ENCODE peak calls at places on chromosomes 1 and 21, in seven cellular contexts. One of them, this sample, is unnamed.

GRCh38 chr1:46483597-46483996 is 6.0 kb upstream of the DMBX1 start:
- DNase-seq in AG04450: no peak
- DNase-seq in neural progenitor cell: no peak
- DNase-seq in non-pigmented ciliary epithelial cell: no peak
- DNase-seq in naive thymus-derived CD8-positive, alpha-beta T cell: no peak
- DNase-seq in activated naive CD4-positive, alpha-beta T cell treated with Interleukin-2 at 50 U/mL for 16 hours: no peak
- DNase-seq in psoas muscle: no peak
- DNase-seq in this sample: no peak

GRCh38 chr1:152777510-152778137 is 2.7 kb downstream of the LCE1F start:
- DNase-seq in AG04450: no peak
- DNase-seq in neural progenitor cell: no peak
- DNase-seq in non-pigmented ciliary epithelial cell: no peak
- DNase-seq in naive thymus-derived CD8-positive, alpha-beta T cell: no peak
- DNase-seq in activated naive CD4-positive, alpha-beta T cell treated with Interleukin-2 at 50 U/mL for 16 hours: no peak
- DNase-seq in psoas muscle: no peak
- DNase-seq in this sample: no peak

GRCh38 chr1:4711191-4711915 is 56.9 kb downstream of the AJAP1 start:
- DNase-seq in AG04450: no peak
- DNase-seq in neural progenitor cell: peak
- DNase-seq in non-pigmented ciliary epithelial cell: no peak
- DNase-seq in naive thymus-derived CD8-positive, alpha-beta T cell: no peak
- DNase-seq in activated naive CD4-positive, alpha-beta T cell treated with Interleukin-2 at 50 U/mL for 16 hours: no peak
- DNase-seq in psoas muscle: no peak
- DNase-seq in this sample: no peak

GRCh38 chr1:24308365-24309015 is 10.7 kb upstream of the GRHL3 start:
- DNase-seq in AG04450: no peak
- DNase-seq in neural progenitor cell: peak
- DNase-seq in non-pigmented ciliary epithelial cell: no peak
- DNase-seq in naive thymus-derived CD8-positive, alpha-beta T cell: no peak
- DNase-seq in activated naive CD4-positive, alpha-beta T cell treated with Interleukin-2 at 50 U/mL for 16 hours: no peak
- DNase-seq in psoas muscle: no peak
- DNase-seq in this sample: no peak

GRCh38 chr1:160581970-160582369 is 2.7 kb upstream of the CD84 start:
- DNase-seq in AG04450: no peak
- DNase-seq in neural progenitor cell: no peak
- DNase-seq in non-pigmented ciliary epithelial cell: no peak
- DNase-seq in naive thymus-derived CD8-positive, alpha-beta T cell: no peak
- DNase-seq in activated naive CD4-positive, alpha-beta T cell treated with Interleukin-2 at 50 U/mL for 16 hours: no peak
- DNase-seq in psoas muscle: no peak
- DNase-seq in this sample: no peak

GRCh38 chr1:89516055-89516454 is 8.6 kb upstream of the LRRC8B start:
- DNase-seq in AG04450: no peak
- DNase-seq in neural progenitor cell: no peak
- DNase-seq in non-pigmented ciliary epithelial cell: peak
- DNase-seq in naive thymus-derived CD8-positive, alpha-beta T cell: no peak
- DNase-seq in activated naive CD4-positive, alpha-beta T cell treated with Interleukin-2 at 50 U/mL for 16 hours: no peak
- DNase-seq in psoas muscle: peak
- DNase-seq in this sample: peak

GRCh38 chr1:160007577-160008200 is 24.1 kb downstream of the PIGM start:
- DNase-seq in AG04450: no peak
- DNase-seq in neural progenitor cell: peak
- DNase-seq in non-pigmented ciliary epithelial cell: no peak
- DNase-seq in naive thymus-derived CD8-positive, alpha-beta T cell: no peak
- DNase-seq in activated naive CD4-positive, alpha-beta T cell treated with Interleukin-2 at 50 U/mL for 16 hours: no peak
- DNase-seq in psoas muscle: no peak
- DNase-seq in this sample: no peak

GRCh38 chr1:96559707-96560588 is 161.6 kb upstream of the PTBP2 start:
- DNase-seq in AG04450: peak
- DNase-seq in neural progenitor cell: no peak
- DNase-seq in non-pigmented ciliary epithelial cell: peak
- DNase-seq in naive thymus-derived CD8-positive, alpha-beta T cell: no peak
- DNase-seq in activated naive CD4-positive, alpha-beta T cell treated with Interleukin-2 at 50 U/mL for 16 hours: no peak
- DNase-seq in psoas muscle: peak
- DNase-seq in this sample: peak

GRCh38 chr21:35062016-35062415 is 12.9 kb upstream of the RUNX1 start:
- DNase-seq in AG04450: no peak
- DNase-seq in neural progenitor cell: no peak
- DNase-seq in non-pigmented ciliary epithelial cell: no peak
- DNase-seq in naive thymus-derived CD8-positive, alpha-beta T cell: no peak
- DNase-seq in activated naive CD4-positive, alpha-beta T cell treated with Interleukin-2 at 50 U/mL for 16 hours: no peak
- DNase-seq in psoas muscle: no peak
- DNase-seq in this sample: no peak

GRCh38 chr1:228457017-228457395 is 30.2 kb upstream of the RNF187 start:
- DNase-seq in AG04450: no peak
- DNase-seq in neural progenitor cell: no peak
- DNase-seq in non-pigmented ciliary epithelial cell: no peak
- DNase-seq in naive thymus-derived CD8-positive, alpha-beta T cell: no peak
- DNase-seq in activated naive CD4-positive, alpha-beta T cell treated with Interleukin-2 at 50 U/mL for 16 hours: no peak
- DNase-seq in psoas muscle: no peak
- DNase-seq in this sample: no peak

GRCh38 chr1:159845751-159846531 is 16.5 kb downstream of the VSIG8 start:
- DNase-seq in AG04450: no peak
- DNase-seq in neural progenitor cell: no peak
- DNase-seq in non-pigmented ciliary epithelial cell: no peak
- DNase-seq in naive thymus-derived CD8-positive, alpha-beta T cell: no peak
- DNase-seq in activated naive CD4-positive, alpha-beta T cell treated with Interleukin-2 at 50 U/mL for 16 hours: no peak
- DNase-seq in psoas muscle: no peak
- DNase-seq in this sample: no peak

GRCh38 chr1:41294213-41294612 is 52.1 kb upstream of the SCMH1 start:
- DNase-seq in AG04450: no peak
- DNase-seq in neural progenitor cell: no peak
- DNase-seq in non-pigmented ciliary epithelial cell: no peak
- DNase-seq in naive thymus-derived CD8-positive, alpha-beta T cell: no peak
- DNase-seq in activated naive CD4-positive, alpha-beta T cell treated with Interleukin-2 at 50 U/mL for 16 hours: no peak
- DNase-seq in psoas muscle: no peak
- DNase-seq in this sample: no peak

GRCh38 chr1:62717483-62717882 is 29.3 kb upstream of the DOCK7 start:
- DNase-seq in AG04450: no peak
- DNase-seq in neural progenitor cell: no peak
- DNase-seq in non-pigmented ciliary epithelial cell: no peak
- DNase-seq in naive thymus-derived CD8-positive, alpha-beta T cell: no peak
- DNase-seq in activated naive CD4-positive, alpha-beta T cell treated with Interleukin-2 at 50 U/mL for 16 hours: no peak
- DNase-seq in psoas muscle: no peak
- DNase-seq in this sample: no peak

GRCh38 chr1:207579436-207579799 is 65.5 kb upstream of the CR1L start:
- DNase-seq in AG04450: peak
- DNase-seq in neural progenitor cell: peak
- DNase-seq in non-pigmented ciliary epithelial cell: peak
- DNase-seq in naive thymus-derived CD8-positive, alpha-beta T cell: no peak
- DNase-seq in activated naive CD4-positive, alpha-beta T cell treated with Interleukin-2 at 50 U/mL for 16 hours: peak
- DNase-seq in psoas muscle: no peak
- DNase-seq in this sample: no peak

GRCh38 chr21:33266784-33267135 is 593 bp downstream of the IL10RB start:
- DNase-seq in AG04450: no peak
- DNase-seq in neural progenitor cell: no peak
- DNase-seq in non-pigmented ciliary epithelial cell: no peak
- DNase-seq in naive thymus-derived CD8-positive, alpha-beta T cell: no peak
- DNase-seq in activated naive CD4-positive, alpha-beta T cell treated with Interleukin-2 at 50 U/mL for 16 hours: peak
- DNase-seq in psoas muscle: no peak
- DNase-seq in this sample: no peak

GRCh38 chr1:156385534-156386031 is 16.6 kb downstream of the RHBG start:
- DNase-seq in AG04450: peak
- DNase-seq in neural progenitor cell: peak
- DNase-seq in non-pigmented ciliary epithelial cell: no peak
- DNase-seq in naive thymus-derived CD8-positive, alpha-beta T cell: peak
- DNase-seq in activated naive CD4-positive, alpha-beta T cell treated with Interleukin-2 at 50 U/mL for 16 hours: peak
- DNase-seq in psoas muscle: peak
- DNase-seq in this sample: no peak